ENCODE peak calls at places on chromosomes 6 and 20, in eight cellular contexts. A, L, V, E, W, R, O and Q are unnamed samples.

GRCh38 chr6:56193846-56194245 is 53.5 kb downstream of the COL21A1 start:
- DNase-seq in W (no peak), A (no peak), V (peak), L (peak), O (no peak), E (no peak), R (no peak), Q (no peak)

GRCh38 chr20:59677586-59677985 is 73.2 kb downstream of the PHACTR3 start:
- DNase-seq in W (no peak), V (no peak), L (no peak), R (no peak), A (no peak), O (no peak), E (no peak), Q (no peak)

GRCh38 chr6:52574709-52575489 is 2.0 kb downstream of the TRAM2 start:
- DNase-seq in R (no peak), E (no peak), O (no peak), W (no peak), V (peak), A (no peak), L (no peak), Q (no peak)

GRCh38 chr20:59902470-59902869 is 31.0 kb downstream of the SYCP2 start:
- DNase-seq in L (no peak), W (no peak), R (no peak), E (no peak), O (no peak), A (no peak), V (no peak), Q (no peak)

GRCh38 chr6:111949546-111949945 is 76.3 kb upstream of the FYN start:
- DNase-seq in L (no peak), V (no peak), E (no peak), A (no peak), W (no peak), R (peak), O (no peak), Q (no peak)

GRCh38 chr6:152206072-152206818 is 398.8 kb downstream of the ESR1 start:
- DNase-seq in W (no peak), E (peak), O (peak), V (peak), R (peak), L (no peak), A (no peak), Q (peak)

GRCh38 chr6:21079468-21080048 is 514.0 kb upstream of the SOX4 start:
- DNase-seq in L (peak), E (no peak), A (no peak), W (no peak), R (no peak), O (no peak), V (peak), Q (no peak)

GRCh38 chr6:74366634-74367033 is 670.6 kb downstream of the CD109 start:
- DNase-seq in L (peak), W (no peak), R (no peak), O (no peak), E (no peak), A (no peak), V (peak), Q (no peak)

GRCh38 chr20:62964700-62965099 is 12.2 kb downstream of the SLC17A9 start:
- DNase-seq in V (no peak), E (no peak), W (no peak), R (no peak), O (no peak), L (no peak), A (no peak), Q (no peak)

GRCh38 chr6:156107514-156108150 is 652.0 kb upstream of the NOX3 start:
- DNase-seq in R (no peak), L (no peak), E (no peak), A (no peak), W (no peak), V (peak), O (no peak), Q (peak)

GRCh38 chr6:158784505-158784904 is 34.7 kb downstream of the EZR start:
- DNase-seq in E (no peak), V (no peak), L (peak), W (no peak), A (no peak), O (no peak), R (no peak), Q (no peak)

GRCh38 chr20:23889775-23890187 is 10.2 kb upstream of the CST5 start:
- DNase-seq in R (peak), O (peak), E (no peak), V (peak), L (peak), A (no peak), W (no peak), Q (peak)

GRCh38 chr6:46078294-46078693 is 51.5 kb upstream of the ENPP4 start:
- DNase-seq in O (no peak), A (no peak), L (no peak), W (no peak), E (no peak), R (no peak), V (no peak), Q (no peak)

GRCh38 chr6:112846711-112847110 is 499.6 kb downstream of the RFPL4B start:
- DNase-seq in A (no peak), W (no peak), L (no peak), E (no peak), R (peak), V (peak), O (no peak), Q (no peak)

GRCh38 chr6:156901309-156902019 is 124.3 kb downstream of the ARID1B start:
- DNase-seq in A (no peak), L (no peak), V (no peak), R (no peak), W (no peak), O (no peak), E (no peak), Q (no peak)

GRCh38 chr20:62517901-62518610 is 42.3 kb upstream of the GATA5 start:
- DNase-seq in V (no peak), A (no peak), L (no peak), O (no peak), W (no peak), R (no peak), E (peak), Q (no peak)

GRCh38 chr20:14707865-14708574 is 370.6 kb upstream of the FLRT3 start:
- DNase-seq in A (no peak), R (no peak), V (peak), W (no peak), E (no peak), L (no peak), O (no peak), Q (no peak)

GRCh38 chr20:45832619-45833018 is 980 bp upstream of the SNX21 start:
- DNase-seq in V (no peak), E (peak), L (no peak), A (no peak), R (no peak), W (no peak), O (no peak), Q (no peak)

GRCh38 chr6:119541132-119541905 is 191.8 kb upstream of the MAN1A1 start:
- DNase-seq in R (no peak), A (no peak), O (no peak), E (no peak), L (peak), V (peak), W (no peak), Q (no peak)

GRCh38 chr6:42911171-42912021 is 4.5 kb upstream of the PTCRA start:
- DNase-seq in A (no peak), O (peak), W (no peak), V (no peak), R (peak), L (no peak), E (no peak), Q (peak)
- TF ChIP-seq CTCF in A (no peak), O (no peak), W (no peak), V (no peak), R (peak), L (no peak), E (no peak), Q (no peak)

GRCh38 chr6:6491761-6492160 is 96.8 kb upstream of the LY86 start:
- DNase-seq in V (no peak), L (no peak), W (no peak), O (no peak), A (no peak), E (no peak), R (no peak), Q (no peak)

GRCh38 chr6:6495851-6496250 is 92.7 kb upstream of the LY86 start:
- DNase-seq in E (no peak), A (no peak), W (no peak), O (no peak), R (no peak), V (no peak), L (no peak), Q (no peak)

GRCh38 chr6:6492675-6493074 is 95.8 kb upstream of the LY86 start:
- DNase-seq in V (no peak), A (no peak), W (no peak), L (no peak), R (no peak), O (no peak), E (no peak), Q (no peak)

GRCh38 chr6:6497541-6497940 is 91.0 kb upstream of the LY86 start:
- DNase-seq in R (no peak), W (no peak), O (no peak), E (no peak), V (no peak), A (no peak), L (no peak), Q (no peak)

GRCh38 chr6:6494677-6495076 is 93.8 kb upstream of the LY86 start:
- DNase-seq in W (no peak), A (no peak), E (peak), V (no peak), L (no peak), R (peak), O (peak), Q (peak)
- TF ChIP-seq CTCF in W (no peak), A (no peak), E (peak), V (no peak), L (no peak), R (peak), O (peak), Q (peak)

GRCh38 chr6:159969204-159969912 is 476 bp downstream of the IGF2R start:
- DNase-seq in W (no peak), R (peak), A (peak), L (peak), E (peak), O (peak), V (no peak), Q (peak)
- TF ChIP-seq CTCF in W (no peak), R (no peak), A (no peak), L (no peak), E (no peak), O (no peak), V (no peak), Q (no peak)

DNA sequence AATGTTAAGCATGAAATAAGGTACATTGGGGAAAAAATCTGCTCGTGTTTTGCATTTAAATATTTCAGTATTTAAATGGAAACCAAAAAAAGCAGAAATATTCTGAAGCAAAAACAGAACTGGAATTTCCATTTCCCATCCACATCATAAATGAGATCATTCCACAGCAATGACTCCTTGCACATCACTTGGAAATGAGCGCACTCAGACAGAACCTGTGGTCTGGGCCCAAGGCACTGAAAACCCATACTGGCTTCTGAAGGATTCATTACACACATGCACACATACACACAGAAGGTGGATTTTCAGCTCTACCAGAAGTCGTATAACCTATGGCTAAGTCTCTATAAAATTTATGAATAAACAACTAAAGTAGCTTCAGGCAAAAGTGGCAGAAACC is 174.8 kb downstream of the IBTK start:
- DNase-seq in E (no peak), R (no peak), L (peak), V (no peak), O (no peak), W (no peak), A (no peak), Q (no peak)
- TF ChIP-seq CTCF in E (no peak), R (no peak), L (no peak), V (no peak), O (no peak), W (no peak), A (no peak), Q (no peak)

GRCh38 chr6:44257753-44258324 is 511 bp upstream of the SLC35B2 start:
- DNase-seq in E (no peak), O (no peak), R (no peak), W (no peak), V (no peak), A (no peak), L (no peak), Q (no peak)
- TF ChIP-seq CTCF in E (no peak), O (no peak), R (no peak), W (no peak), V (peak), A (peak), L (no peak), Q (no peak)